ENCODE peak calls at places on chromosomes 11 and 22, in five cellular contexts. T is progenitor cell of endocrine pancreas, R is neural crest cell, B is heart right ventricle, W is Panc1. A is an unnamed sample.

GRCh38 chr11:117218133-117218915 is 13.5 kb downstream of the PCSK7 start:
- DNase-seq in R (no peak), B (peak), T (no peak), W (no peak), A (no peak)

GRCh38 chr11:126115253-126115540 is 52.5 kb upstream of the CDON start:
- DNase-seq in T (no peak), B (peak), R (no peak), W (no peak), A (no peak)

GRCh38 chr11:111465400-111465799 is 46.8 kb downstream of the BTG4 start:
- DNase-seq in B (no peak), T (no peak), R (no peak), W (no peak), A (no peak)

GRCh38 chr11:117815262-117815803 is 9.2 kb downstream of the FXYD2 start:
- DNase-seq in R (no peak), B (peak), T (no peak), W (no peak), A (no peak)

GRCh38 chr11:57646756-57647303 is 2.9 kb downstream of the YPEL4 start:
- DNase-seq in R (no peak), T (no peak), B (no peak), W (no peak), A (no peak)

GRCh38 chr11:103035656-103036434 is 56.1 kb downstream of the DCUN1D5 start:
- DNase-seq in W (peak), B (no peak), R (peak), T (no peak), A (no peak)

GRCh38 chr11:128796275-128796674 is 70.8 kb downstream of the KCNJ1 start:
- DNase-seq in B (no peak), R (no peak), T (no peak), W (no peak), A (no peak)

GRCh38 chr11:67303132-67303988 is at the start of gene SSH3:
- DNase-seq in R (no peak), T (peak), B (peak), W (no peak), A (peak)

GRCh38 chr11:125072210-125072960 is 9.3 kb downstream of the SLC37A2 start:
- DNase-seq in R (no peak), B (no peak), T (no peak), W (no peak), A (no peak)

GRCh38 chr11:68872216-68873003 is 30.7 kb upstream of the CPT1A start:
- DNase-seq in B (no peak), W (no peak), R (no peak), T (no peak), A (no peak)

GRCh38 chr11:33317662-33318061 is 60.5 kb downstream of the HIPK3 start:
- DNase-seq in B (no peak), T (no peak), R (no peak), W (no peak), A (no peak)

GRCh38 chr11:47376183-47376542 is 2.2 kb downstream of the SPI1 start:
- DNase-seq in B (no peak), R (no peak), T (no peak), W (no peak), A (no peak)

GRCh38 chr11:66718320-66718971 is 10.6 kb downstream of the SPTBN2 start:
- DNase-seq in T (no peak), W (no peak), R (no peak), B (no peak), A (peak)

GRCh38 chr11:19279455-19279854 is 38.7 kb upstream of the E2F8 start:
- DNase-seq in R (no peak), T (no peak), W (no peak), B (no peak), A (no peak)

GRCh38 chr22:35841907-35842518 is 124.3 kb downstream of the APOL5 start:
- DNase-seq in R (no peak), W (no peak), B (no peak), T (no peak), A (no peak)

GRCh38 chr22:39429916-39430575 is 26.8 kb upstream of the MGAT3 start:
- DNase-seq in B (no peak), T (no peak), W (no peak), R (no peak), A (no peak)

GRCh38 chr22:49548356-49549202 is 279.1 kb downstream of the BRD1 start:
- DNase-seq in R (no peak), W (no peak), T (no peak), B (no peak), A (no peak)

GRCh38 chr22:26564672-26565071 is 25.3 kb downstream of the TPST2 start:
- DNase-seq in B (no peak), W (no peak), R (no peak), T (no peak), A (no peak)

GRCh38 chr11:69391192-69392103 is 90.0 kb upstream of the LINC01488 start:
- DNase-seq in T (no peak), W (no peak), B (no peak), R (no peak), A (no peak)

GRCh38 chr11:26188559-26188958 is 143.4 kb upstream of the ANO3 start:
- DNase-seq in R (no peak), B (no peak), W (no peak), T (no peak), A (no peak)

GRCh38 chr11:133956650-133957633 is at the start of gene IGSF9B:
- DNase-seq in R (peak), W (peak), B (peak), T (peak), A (peak)

GRCh38 chr11:69037074-69037473 is 11.7 kb upstream of the TPCN2 start:
- DNase-seq in W (no peak), T (no peak), B (no peak), R (no peak), A (no peak)

GRCh38 chr22:17781319-17782031 is 7.2 kb upstream of the BID start:
- DNase-seq in W (no peak), R (no peak), T (no peak), B (no peak), A (no peak)

GRCh38 chr11:22920939-22921565 is 60.8 kb upstream of the CCDC179 start:
- DNase-seq in R (peak), B (no peak), T (peak), W (peak), A (no peak)

GRCh38 chr11:111253630-111254029 is 8.1 kb downstream of the POU2AF2 start:
- DNase-seq in B (no peak), R (no peak), W (no peak), T (no peak), A (no peak)

GRCh38 chr22:32964411-32965057 is 93.6 kb downstream of the SYN3 start:
- DNase-seq in T (no peak), W (no peak), R (no peak), B (no peak), A (no peak)

GRCh38 chr11:27926981-27927481 is 180.9 kb downstream of the KIF18A start:
- DNase-seq in R (no peak), T (no peak), W (no peak), B (no peak), A (no peak)

GRCh38 chr11:122556605-122557004 is 98.9 kb upstream of the UBASH3B start:
- DNase-seq in R (peak), W (no peak), T (peak), B (peak), A (peak)

GRCh38 chr11:90241414-90241813 is 18.6 kb upstream of the CHORDC1 start:
- DNase-seq in B (no peak), W (no peak), R (no peak), T (no peak), A (no peak)

GRCh38 chr11:790721-791564 is 1.1 kb upstream of the CEND1 start:
- DNase-seq in R (no peak), B (peak), W (no peak), T (no peak), A (peak)

GRCh38 chr11:417652-418342 is 3.0 kb upstream of the SIGIRR start:
- DNase-seq in W (no peak), R (no peak), B (no peak), T (no peak), A (no peak)

GRCh38 chr11:3894128-3894731 is 38.8 kb downstream of the STIM1 start:
- DNase-seq in R (no peak), W (no peak), B (peak), T (no peak), A (no peak)

GRCh38 chr22:49975543-49976389 is 15.2 kb downstream of the PIM3 start:
- DNase-seq in B (peak), W (no peak), T (no peak), R (peak), A (peak)

GRCh38 chr11:2400761-2401435 is 348 bp downstream of the TSSC4 start:
- DNase-seq in R (no peak), T (no peak), W (no peak), B (no peak), A (no peak)

GRCh38 chr11:2397005-2397404 is 3.5 kb upstream of the TSSC4 start:
- DNase-seq in T (no peak), R (no peak), B (no peak), W (no peak), A (no peak)

GRCh38 chr11:2400069-2400760 is at the start of gene TSSC4:
- DNase-seq in R (peak), W (peak), T (peak), B (peak), A (peak)

GRCh38 chr11:2399488-2400068 is 972 bp upstream of the TSSC4 start:
- DNase-seq in W (no peak), R (no peak), B (no peak), T (no peak), A (no peak)

GRCh38 chr11:2398664-2399355 is 1.7 kb upstream of the TSSC4 start:
- DNase-seq in W (no peak), T (no peak), B (no peak), R (no peak), A (no peak)
- TF ChIP-seq CTCF in W (peak), T (no peak), B (no peak), R (no peak), A (no peak)

GRCh38 chr22:22709719-22710445 is 65.5 kb downstream of the GGTLC2 start:
- DNase-seq in B (no peak), T (peak), W (no peak), R (no peak), A (no peak)
- TF ChIP-seq CTCF in B (no peak), T (peak), W (peak), R (peak), A (no peak)

DNA sequence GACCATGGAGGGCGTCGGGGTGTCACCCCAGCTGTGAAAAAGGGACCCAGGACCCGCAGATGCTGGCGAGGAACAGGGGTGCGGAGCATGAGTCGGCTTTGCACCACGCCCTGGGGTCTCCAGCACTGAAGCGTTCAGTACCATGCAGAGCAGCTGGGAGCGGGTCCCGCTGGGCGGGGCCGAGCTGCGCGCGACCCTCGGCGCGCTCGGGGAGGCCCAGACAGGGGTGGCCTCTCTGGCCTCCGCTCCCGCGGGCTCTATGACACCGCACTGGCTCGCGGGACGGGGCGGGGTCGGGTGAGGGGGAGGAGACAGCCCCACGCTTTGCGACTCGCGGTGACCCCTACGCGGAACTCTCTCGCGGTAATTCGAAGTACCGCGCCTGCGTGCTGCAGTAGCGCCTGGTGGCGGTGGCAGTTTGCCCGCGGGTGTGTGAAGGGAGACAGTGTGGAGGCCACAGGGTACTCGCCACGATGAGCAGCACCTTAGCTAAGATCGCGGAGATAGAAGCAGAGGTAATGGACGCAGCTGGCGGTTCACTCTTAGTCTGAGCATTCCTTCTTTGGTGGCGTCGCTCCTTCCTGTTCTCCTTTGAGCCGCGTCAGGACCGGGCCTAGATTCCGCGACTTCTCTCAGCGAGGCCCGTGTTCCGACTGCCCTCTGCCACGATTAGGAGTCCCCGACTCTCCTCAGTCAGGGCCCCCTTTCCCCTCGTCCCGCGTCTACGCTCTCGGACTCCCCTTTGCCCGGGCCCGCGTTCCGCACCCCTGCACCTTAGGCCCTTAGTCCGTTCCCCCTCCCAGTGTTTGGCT is at the start of gene DRG1:
- DNase-seq in W (peak), T (peak), B (peak), R (peak), A (peak)
- TF ChIP-seq CTCF in W (no peak), T (no peak), B (peak), R (no peak), A (no peak)

DNA sequence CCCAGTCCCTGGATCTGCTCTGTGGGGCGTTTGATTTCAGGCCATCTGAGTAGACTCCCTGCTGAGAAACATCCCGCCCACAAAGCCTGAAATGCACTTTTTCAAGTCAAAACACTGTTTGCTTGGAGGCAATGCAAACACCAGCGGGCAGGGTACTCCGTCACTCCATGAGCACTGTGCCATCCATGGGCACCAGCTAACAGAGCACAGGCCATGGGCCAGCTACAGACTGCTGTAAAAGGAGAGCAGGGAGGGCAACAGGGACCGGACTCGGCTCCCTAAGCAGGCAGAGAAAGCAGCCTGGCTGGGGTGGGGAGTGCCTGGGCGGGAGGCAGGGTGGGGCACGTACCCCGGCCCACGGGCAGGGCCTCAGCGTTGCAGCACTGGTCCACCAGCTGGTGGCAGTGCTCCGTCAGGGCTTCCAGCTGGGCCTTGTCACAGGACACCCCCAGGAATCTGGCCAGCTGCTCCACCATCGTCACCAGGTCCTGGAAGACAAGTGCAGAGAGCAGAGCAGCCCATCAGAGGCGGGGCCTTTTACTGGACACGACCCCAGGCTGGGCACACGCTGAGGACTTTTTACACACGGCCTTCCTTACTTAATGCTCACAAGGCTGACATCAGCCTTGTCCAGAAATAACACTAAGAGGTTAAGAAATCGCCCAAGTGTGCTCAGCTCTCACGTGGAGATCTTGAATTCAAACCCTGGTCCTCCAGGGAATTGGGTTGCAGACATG is 16.8 kb upstream of the EFCAB6 start:
- DNase-seq in T (no peak), W (no peak), B (peak), R (no peak), A (peak)
- TF ChIP-seq CTCF in T (no peak), W (no peak), B (peak), R (no peak), A (no peak)

DNA sequence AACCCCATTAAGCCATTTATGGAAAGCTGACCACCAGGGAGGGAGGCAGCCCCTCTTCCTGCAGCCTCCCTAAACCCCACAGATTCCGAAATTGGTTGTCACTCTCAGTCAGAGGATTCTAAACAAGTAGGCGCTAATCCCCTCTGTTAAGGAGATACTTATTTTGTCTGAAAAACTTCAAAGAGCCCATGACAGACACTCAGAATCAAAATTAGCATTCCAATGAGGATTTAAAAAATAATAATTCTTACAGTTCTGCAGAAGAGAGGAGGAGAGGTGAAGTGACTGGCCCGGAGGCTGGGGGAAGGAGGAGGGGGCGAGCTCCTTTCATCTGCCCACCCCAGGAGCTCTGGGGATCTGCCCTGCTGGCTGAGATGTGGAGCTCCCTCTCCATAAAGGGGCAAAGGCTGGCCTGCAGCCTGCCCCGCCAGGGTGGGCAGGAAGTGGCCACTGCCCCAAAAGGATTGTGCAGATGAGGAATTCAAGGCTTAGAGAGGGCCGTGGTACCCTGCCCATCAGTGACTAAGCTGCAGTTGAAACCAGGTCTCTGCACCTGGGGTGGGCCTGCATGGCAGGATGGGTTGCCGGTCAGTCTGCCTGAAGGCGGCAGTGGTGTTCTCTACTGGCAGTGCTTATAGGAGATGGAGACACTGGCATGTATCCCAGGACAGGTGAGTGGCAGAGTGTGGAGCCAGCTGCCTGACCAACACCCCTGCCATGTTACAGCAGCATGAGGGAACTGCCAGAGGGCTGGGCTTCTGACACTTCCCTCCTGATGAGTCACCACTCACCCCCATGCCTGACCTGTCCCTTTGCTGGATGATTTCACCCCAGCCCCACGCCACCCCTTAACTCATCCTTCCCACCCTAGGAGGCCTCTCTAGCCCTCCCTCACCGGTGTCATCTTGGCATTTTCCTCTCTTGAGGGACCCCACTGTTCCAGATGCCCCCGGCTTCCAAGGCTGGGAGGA is 70.0 kb upstream of the LMO1 start:
- DNase-seq in B (no peak), R (no peak), T (no peak), W (no peak), A (no peak)
- TF ChIP-seq CTCF in B (no peak), R (no peak), T (no peak), W (peak), A (no peak)

DNA sequence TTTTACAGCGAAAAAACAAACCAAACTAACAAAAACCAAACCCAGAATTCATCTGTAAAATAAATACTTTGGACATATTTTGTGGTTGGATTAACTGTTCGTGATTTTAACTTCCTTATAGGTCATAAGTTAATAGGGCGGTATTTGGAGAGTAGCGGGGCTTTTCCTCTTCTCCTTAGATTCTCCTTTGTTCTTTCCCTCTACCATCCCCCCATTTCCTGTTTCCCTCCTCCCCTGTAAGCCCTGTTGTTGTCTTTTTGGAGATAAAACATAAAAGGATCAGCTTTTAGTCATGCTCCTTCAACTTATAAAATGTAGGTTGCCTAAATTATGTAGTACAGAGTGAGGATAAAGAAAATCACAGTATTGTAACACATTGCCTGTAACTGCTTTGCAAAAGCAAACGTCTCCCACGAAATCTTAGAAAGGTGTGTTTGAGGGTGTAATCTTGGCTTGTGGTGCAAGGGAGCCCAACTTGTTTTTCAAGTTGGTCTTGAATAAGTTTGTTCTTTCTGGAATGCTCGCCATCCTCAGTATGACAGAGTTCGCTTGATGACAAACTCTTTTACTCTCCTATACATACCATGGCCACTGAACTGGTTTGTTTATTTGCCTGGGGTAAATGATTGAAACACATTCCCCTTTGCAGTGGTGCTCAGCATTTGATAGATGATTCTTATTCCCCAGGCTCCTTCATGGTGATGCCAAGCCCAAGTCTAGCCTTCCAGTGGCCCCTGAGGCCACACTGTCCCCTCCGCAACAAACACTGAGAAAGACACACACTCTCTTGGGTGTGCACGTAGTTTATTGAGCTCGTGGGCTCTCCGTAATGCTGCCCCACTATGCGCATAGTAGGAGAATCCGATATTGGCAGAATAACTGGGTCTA is 49.4 kb downstream of the TEAD1 start:
- DNase-seq in T (no peak), W (no peak), R (no peak), B (no peak), A (no peak)
- TF ChIP-seq CTCF in T (no peak), W (no peak), R (no peak), B (no peak), A (no peak)

GRCh38 chr11:46222485-46223251 is 54.8 kb upstream of the CREB3L1 start:
- DNase-seq in W (no peak), T (no peak), B (no peak), R (no peak), A (no peak)
- TF ChIP-seq CTCF in W (no peak), T (no peak), B (no peak), R (no peak), A (no peak)

A was measured in glutamatergic neuron.